ENCODE peak calls at places on chromosomes 13 and 19, in seven cellular contexts. A is tibial artery, B is BE2C, N is mucosa of descending colon, Z is transverse colon, P is heart left ventricle, U is IMR-90. H is an unnamed sample.

GRCh38 chr19:10907925-10908324 is 20.5 kb downstream of the YIPF2 start:
- DNase-seq in P (no peak), B (no peak), N (no peak), Z (no peak), U (no peak), A (no peak), H (no peak)

GRCh38 chr13:36925603-36926002 is 5.6 kb upstream of the SMAD9 start:
- DNase-seq in U (no peak), Z (no peak), B (no peak), A (no peak), N (no peak), P (no peak), H (no peak)

GRCh38 chr13:72458701-72459100 is 268.7 kb downstream of the MZT1 start:
- DNase-seq in P (no peak), Z (no peak), A (no peak), B (no peak), N (no peak), U (no peak), H (no peak)

GRCh38 chr13:100895656-100896055 is 221.1 kb upstream of the TMTC4 start:
- DNase-seq in B (no peak), A (no peak), Z (no peak), N (no peak), P (no peak), U (no peak), H (no peak)

GRCh38 chr13:79989251-79989661 is 351.7 kb downstream of the SPRY2 start:
- DNase-seq in P (no peak), Z (peak; percentile 49), B (no peak), A (no peak), U (peak; percentile 56), N (peak; percentile 35), H (no peak)

GRCh38 chr13:99572131-99572530 is 70.9 kb downstream of the TM9SF2 start:
- DNase-seq in A (no peak), N (no peak), Z (no peak), U (peak; percentile 4), P (no peak), B (no peak), H (no peak)

GRCh38 chr13:114017966-114018365 is 44.1 kb upstream of the C13orf46 start:
- DNase-seq in B (no peak), N (no peak), U (no peak), P (no peak), Z (no peak), A (no peak), H (no peak)

GRCh38 chr13:75544681-75545333 is 4.8 kb upstream of the UCHL3 start:
- DNase-seq in Z (no peak), A (no peak), U (peak; percentile 90), N (no peak), B (no peak), P (no peak), H (no peak)

GRCh38 chr19:44848805-44849457 is 2.8 kb downstream of the NECTIN2 start:
- DNase-seq in U (no peak), Z (no peak), N (peak; percentile 50), A (no peak), P (peak; percentile 62), B (peak; percentile 47), H (no peak)

GRCh38 chr13:73231456-73231855 is 172.7 kb downstream of the KLF5 start:
- DNase-seq in A (no peak), P (no peak), Z (no peak), B (no peak), N (no peak), U (no peak), H (no peak)

GRCh38 chr13:97328222-97328790 is 105.7 kb upstream of the RAP2A start:
- DNase-seq in P (no peak), B (no peak), Z (no peak), U (peak; percentile 86), N (no peak), A (no peak), H (no peak)

GRCh38 chr13:34816543-34816942 is 125.5 kb upstream of the NBEA start:
- DNase-seq in B (no peak), P (no peak), N (no peak), A (no peak), U (no peak), Z (no peak), H (no peak)

GRCh38 chr19:13117772-13118423 is at the start of gene NACC1:
- DNase-seq in U (peak; percentile 82), N (peak; percentile 94), A (peak; percentile 84), P (peak; percentile 95), Z (peak; percentile 91), B (peak; percentile 94), H (peak; percentile 84)

GRCh38 chr13:71320452-71320851 is 546.6 kb downstream of the DACH1 start:
- DNase-seq in N (no peak), B (peak; percentile 41), P (no peak), U (peak; percentile 41), Z (no peak), A (no peak), H (no peak)

GRCh38 chr19:39497850-39498261 is 891 bp upstream of the DLL3 start:
- DNase-seq in B (peak; percentile 93), P (no peak), N (peak; percentile 66), U (peak; percentile 19), Z (peak; percentile 49), A (no peak), H (no peak)

GRCh38 chr13:50015263-50015662 is at the start of gene KCNRG:
- DNase-seq in P (no peak), Z (no peak), N (no peak), U (peak; percentile 39), B (no peak), A (no peak), H (no peak)

GRCh38 chr13:85228692-85229091 is 570.5 kb downstream of the SLITRK6 start:
- DNase-seq in B (no peak), Z (no peak), A (no peak), U (no peak), P (no peak), N (no peak), H (no peak)

GRCh38 chr13:31742102-31742695 is 2.9 kb downstream of the RXFP2 start:
- DNase-seq in N (peak; percentile 45), Z (peak; percentile 55), P (no peak), B (peak; percentile 78), U (peak; percentile 69), A (peak; percentile 66), H (peak; percentile 78)

GRCh38 chr19:4375620-4376228 is 24.6 kb downstream of the SH3GL1 start:
- DNase-seq in A (peak; percentile 48), P (no peak), N (no peak), Z (peak; percentile 38), B (peak; percentile 81), U (peak; percentile 81), H (no peak)

GRCh38 chr19:38527466-38528136 is 90.2 kb downstream of the MAP4K1 start:
- DNase-seq in B (no peak), A (no peak), P (no peak), N (no peak), Z (no peak), U (no peak), H (no peak)

GRCh38 chr19:38213911-38214625 is 10.0 kb downstream of the DPF1 start:
- DNase-seq in Z (no peak), B (no peak), A (no peak), P (no peak), N (no peak), U (peak; percentile 61), H (no peak)

GRCh38 chr13:52849727-52850395 is 1.4 kb upstream of the PCDH8 start:
- DNase-seq in A (no peak), N (no peak), P (no peak), U (no peak), Z (no peak), B (no peak), H (no peak)

GRCh38 chr13:99151516-99151915 is 49.1 kb upstream of the UBAC2 start:
- DNase-seq in Z (no peak), A (no peak), P (no peak), B (no peak), U (peak; percentile 41), N (no peak), H (no peak)

GRCh38 chr13:20475927-20476691 is 49.5 kb downstream of the CRYL1 start:
- DNase-seq in B (no peak), P (no peak), U (no peak), A (no peak), N (no peak), Z (peak; percentile 59), H (no peak)

GRCh38 chr13:35342440-35342839 is 134.0 kb downstream of the MAB21L1 start:
- DNase-seq in P (no peak), U (no peak), B (no peak), N (no peak), Z (no peak), A (no peak), H (no peak)

DNA sequence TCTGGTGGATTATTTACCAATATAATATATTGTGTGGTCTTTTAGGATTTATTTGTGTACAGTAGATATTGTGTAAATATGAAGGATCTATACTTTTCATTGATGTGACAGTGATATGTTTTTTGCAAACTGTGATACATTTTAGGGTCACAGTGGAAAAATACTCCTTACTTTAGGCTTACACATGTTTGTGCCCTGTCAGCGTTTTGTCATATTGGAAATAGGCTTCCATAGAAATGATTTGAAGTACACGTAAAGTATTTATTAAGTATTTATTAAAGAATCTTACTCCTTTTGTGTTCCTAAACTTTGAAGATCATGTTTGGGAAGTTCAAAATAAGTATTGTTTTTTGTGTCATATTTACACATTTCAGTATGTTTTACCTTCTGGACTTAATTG is 5.0 kb downstream of the ZNF808 start:
- DNase-seq in A (no peak), U (no peak), B (no peak), P (no peak), Z (no peak), N (no peak), H (no peak)
- H3K4me1 ChIP-seq in A (peaks cover 32% of the 10 kb centered on the region), U (peaks cover 3% of the 10 kb centered on the region), B (no peaks in the 10 kb centered on the region), P (peaks cover 16% of the 10 kb centered on the region), Z (peaks cover 16% of the 10 kb centered on the region), N (peaks cover 9% of the 10 kb centered on the region), H (peaks cover 24% of the 10 kb centered on the region)

GRCh38 chr13:77535448-77535847 is at the start of gene SCEL:
- DNase-seq in U (no peak), P (no peak), B (no peak), N (no peak), A (no peak), Z (no peak), H (no peak)

GRCh38 chr13:77533875-77534788 is 1.4 kb upstream of the SCEL start:
- DNase-seq in Z (no peak), N (no peak), A (no peak), P (no peak), U (no peak), B (no peak), H (no peak)

GRCh38 chr13:77537302-77537919 is 1.9 kb downstream of the SCEL start:
- DNase-seq in B (no peak), N (no peak), U (no peak), Z (no peak), A (no peak), P (no peak), H (no peak)

GRCh38 chr13:77532983-77533382 is 2.5 kb upstream of the SCEL start:
- DNase-seq in U (no peak), A (no peak), N (no peak), P (no peak), B (no peak), Z (no peak), H (no peak)

GRCh38 chr13:77536358-77536757 is 852 bp downstream of the SCEL start:
- DNase-seq in A (no peak), U (no peak), P (no peak), B (no peak), Z (no peak), N (no peak), H (no peak)
- H3K4me3 ChIP-seq in A (no peak overlapping the region), U (no peak overlapping the region), P (no peak overlapping the region), B (no peak overlapping the region), Z (no peak overlapping the region), N (no peak overlapping the region), H (no peak overlapping the region)

GRCh38 chr19:31351212-31352193 is 2.3 kb upstream of the TSHZ3 start:
- DNase-seq in N (peak; percentile 50), B (no peak), U (peak; percentile 63), Z (peak; percentile 31), A (no peak), P (peak; percentile 74), H (no peak)
- H3K4me1 ChIP-seq in N (peaks cover 20% of the 10 kb centered on the region), B (no peaks in the 10 kb centered on the region), U (peaks cover 9% of the 10 kb centered on the region), Z (peaks cover 41% of the 10 kb centered on the region), A (peaks cover 25% of the 10 kb centered on the region), P (peaks cover 8% of the 10 kb centered on the region), H (no peaks in the 10 kb centered on the region)

GRCh38 chr19:55216461-55217198 is 7.3 kb upstream of the PTPRH start:
- DNase-seq in Z (peak; percentile 86), A (peak; percentile 69), B (peak; percentile 95), N (peak; percentile 88), P (peak; percentile 89), U (peak; percentile 100), H (peak; percentile 88)
- H3K4me3 ChIP-seq in Z (peak overlapping the region; percentile 33), A (peak overlapping the region; percentile 27), B (peak overlapping the region; percentile 93), N (no peak overlapping the region), P (peak overlapping the region; percentile 40), U (peak overlapping the region; percentile 25), H (peak overlapping the region; percentile 49)